ENCODE peak calls at places on chromosomes 2 and 18, in seven cellular contexts. B is kidney epithelial cell, U is B cell, O is astrocyte of the cerebellum, E is cardiac muscle cell, Z is ascending aorta, V is psoas muscle. W is an unnamed sample.

GRCh38 chr2:236693531-236693930 is 123.9 kb downstream of the ACKR3 start:
- DNase-seq in V (no peak), O (no peak), E (no peak), U (no peak), Z (no peak), B (no peak), W (no peak)

GRCh38 chr18:73879328-73879727 is 268.3 kb downstream of the FBXO15 start:
- DNase-seq in U (no peak), B (no peak), V (no peak), O (no peak), Z (no peak), E (no peak), W (no peak)

GRCh38 chr2:223852281-223852795 is 15.0 kb upstream of the AP1S3 start:
- DNase-seq in O (no peak), U (no peak), B (no peak), E (no peak), V (no peak), Z (no peak), W (no peak)

GRCh38 chr2:220143336-220143735 is 515.9 kb downstream of the SLC4A3 start:
- DNase-seq in U (no peak), E (no peak), B (peak; percentile 61), Z (no peak), V (no peak), O (peak; percentile 20), W (peak; percentile 41)

GRCh38 chr2:205768815-205769493 is 86.7 kb downstream of the NRP2 start:
- DNase-seq in O (no peak), B (no peak), E (no peak), U (no peak), Z (no peak), V (no peak), W (no peak)

GRCh38 chr18:35478520-35479435 is 19.0 kb downstream of the INO80C start:
- DNase-seq in B (peak; percentile 95), Z (peak; percentile 64), V (no peak), E (no peak), O (no peak), U (no peak), W (no peak)

GRCh38 chr18:41347057-41347456 is 608.0 kb upstream of the PIK3C3 start:
- DNase-seq in V (no peak), Z (no peak), O (peak; percentile 89), B (no peak), E (no peak), U (no peak), W (peak; percentile 44)

GRCh38 chr18:23689616-23690504 is 607 bp downstream of the LAMA3 start:
- DNase-seq in U (peak; percentile 9), E (peak; percentile 15), Z (peak; percentile 60), O (no peak), V (peak; percentile 57), B (no peak), W (no peak)

GRCh38 chr18:48229445-48230052 is 179.6 kb downstream of the ZBTB7C start:
- DNase-seq in Z (no peak), V (no peak), O (no peak), E (no peak), U (no peak), B (no peak), W (no peak)

GRCh38 chr2:28624798-28625701 is 126.6 kb upstream of the PPP1CB start:
- DNase-seq in V (peak; percentile 85), E (peak; percentile 84), U (peak; percentile 50), O (peak; percentile 77), Z (peak; percentile 94), B (no peak), W (no peak)

GRCh38 chr2:169106125-169106524 is 36.8 kb downstream of the DHRS9 start:
- DNase-seq in O (no peak), E (no peak), B (no peak), Z (no peak), V (no peak), U (no peak), W (no peak)

DNA sequence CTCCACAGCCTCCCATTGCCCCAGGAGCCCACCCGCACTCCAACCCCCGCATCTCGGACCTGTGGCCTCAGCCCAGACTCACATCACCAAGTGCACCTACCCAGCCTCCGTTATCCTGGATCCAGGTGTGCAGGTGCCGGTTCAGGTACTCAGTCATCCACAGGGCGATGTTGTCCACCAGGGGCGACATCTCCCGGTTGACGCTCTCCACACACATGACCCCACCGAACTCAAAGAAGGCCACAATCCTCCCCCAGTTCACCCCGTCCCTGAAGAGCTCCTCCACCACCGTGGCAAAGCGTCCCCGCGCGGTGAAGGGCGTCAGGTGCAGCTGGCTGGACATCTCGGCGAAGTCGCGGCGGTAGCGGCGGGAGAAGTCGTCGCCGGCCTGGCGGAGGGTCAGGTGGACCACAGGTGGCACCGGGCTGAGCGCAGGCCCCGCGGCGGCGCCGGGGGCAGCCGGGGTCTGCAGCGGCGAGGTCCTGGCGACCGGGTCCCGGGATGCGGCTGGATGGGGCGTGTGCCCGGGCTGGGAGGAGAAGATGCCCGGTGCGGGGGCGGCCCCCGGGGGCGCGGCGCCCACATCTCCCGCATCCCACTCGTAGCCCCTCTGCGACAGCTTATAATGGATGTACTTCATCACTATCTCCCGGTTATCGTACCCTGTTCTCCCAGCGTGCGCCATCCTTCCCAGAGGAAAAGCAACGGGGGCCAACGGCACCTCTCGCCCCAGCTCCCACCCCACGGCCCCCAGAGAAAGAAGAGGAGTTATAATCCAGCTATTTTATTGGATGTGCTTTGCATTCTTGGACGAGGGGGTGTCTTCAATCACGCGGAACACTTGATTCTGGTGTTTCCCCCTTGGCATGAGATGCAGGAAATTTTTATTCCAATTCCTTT is 1.3 kb downstream of the BCL2 start:
- DNase-seq in O (no peak), E (peak; percentile 35), U (peak; percentile 89), Z (peak; percentile 85), V (peak; percentile 88), B (no peak), W (no peak)
- TF ChIP-seq CTCF in O (peak; percentile 65), E (peak; percentile 48), U (peak; percentile 85), Z (peak; percentile 75), V (peak; percentile 66), B (peak; percentile 86), W (peak; percentile 46)

DNA sequence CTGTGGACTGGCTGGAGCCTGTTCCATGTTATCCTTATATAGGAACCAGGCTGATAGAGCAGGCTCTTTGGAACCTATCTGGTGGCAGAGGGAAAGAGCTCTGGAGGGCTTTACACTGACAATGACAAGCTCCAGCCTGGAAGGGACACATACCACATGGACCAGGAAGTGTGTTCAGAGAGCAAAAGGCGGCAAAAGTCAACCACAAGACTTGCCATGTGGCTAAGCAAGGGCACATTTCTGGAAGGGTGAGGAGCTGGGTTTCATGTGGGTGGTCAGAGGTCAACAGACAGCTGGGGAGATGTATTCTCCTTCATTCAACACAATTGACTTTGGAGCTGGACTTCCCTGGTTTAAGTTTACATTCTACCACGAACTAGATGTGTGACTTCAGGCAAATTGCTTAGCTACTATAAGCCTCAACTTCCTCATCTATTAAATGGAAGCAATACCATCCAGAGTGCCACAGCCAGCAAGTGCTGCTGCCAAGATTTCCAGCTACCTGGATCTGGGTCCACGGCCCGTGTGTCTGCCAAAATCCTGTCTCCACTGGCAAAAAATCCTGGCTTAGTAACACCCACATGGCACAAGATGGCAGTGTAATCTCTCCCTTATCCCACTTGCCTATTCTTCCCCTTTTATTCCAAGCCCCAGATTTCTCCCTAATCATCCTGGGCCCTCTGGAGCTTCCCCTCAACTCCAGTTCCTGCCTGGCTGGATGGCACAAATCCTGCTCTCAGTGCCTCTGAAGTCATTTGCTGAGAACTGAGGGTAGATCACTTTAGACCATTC is 325.3 kb downstream of the DYSF start:
- DNase-seq in Z (no peak), O (no peak), E (peak; percentile 24), V (no peak), U (no peak), B (no peak), W (no peak)
- TF ChIP-seq CTCF in Z (no peak), O (peak; percentile 41), E (peak; percentile 20), V (no peak), U (no peak), B (no peak), W (peak; percentile 36)

GRCh38 chr18:45849529-45849928 is 24.1 kb downstream of the SIGLEC15 start:
- DNase-seq in B (no peak), E (no peak), V (no peak), Z (no peak), U (no peak), O (no peak), W (no peak)

GRCh38 chr18:45851196-45851925 is 25.9 kb downstream of the SIGLEC15 start:
- DNase-seq in Z (no peak), E (peak; percentile 63), B (no peak), O (no peak), V (no peak), U (no peak), W (no peak)

GRCh38 chr18:45847119-45847518 is 21.6 kb downstream of the SIGLEC15 start:
- DNase-seq in Z (no peak), U (no peak), B (no peak), E (no peak), V (no peak), O (peak; percentile 26), W (no peak)

GRCh38 chr18:45852631-45853030 is 27.2 kb downstream of the SIGLEC15 start:
- DNase-seq in B (no peak), Z (no peak), U (no peak), E (no peak), O (no peak), V (no peak), W (no peak)

GRCh38 chr18:45850021-45850420 is 24.5 kb downstream of the SIGLEC15 start:
- DNase-seq in U (peak; percentile 18), E (no peak), B (no peak), V (no peak), Z (no peak), O (no peak), W (no peak)
- TF ChIP-seq CTCF in U (peak; percentile 19), E (peak; percentile 21), B (peak; percentile 60), V (no peak), Z (no peak), O (peak; percentile 45), W (peak; percentile 44)

DNA sequence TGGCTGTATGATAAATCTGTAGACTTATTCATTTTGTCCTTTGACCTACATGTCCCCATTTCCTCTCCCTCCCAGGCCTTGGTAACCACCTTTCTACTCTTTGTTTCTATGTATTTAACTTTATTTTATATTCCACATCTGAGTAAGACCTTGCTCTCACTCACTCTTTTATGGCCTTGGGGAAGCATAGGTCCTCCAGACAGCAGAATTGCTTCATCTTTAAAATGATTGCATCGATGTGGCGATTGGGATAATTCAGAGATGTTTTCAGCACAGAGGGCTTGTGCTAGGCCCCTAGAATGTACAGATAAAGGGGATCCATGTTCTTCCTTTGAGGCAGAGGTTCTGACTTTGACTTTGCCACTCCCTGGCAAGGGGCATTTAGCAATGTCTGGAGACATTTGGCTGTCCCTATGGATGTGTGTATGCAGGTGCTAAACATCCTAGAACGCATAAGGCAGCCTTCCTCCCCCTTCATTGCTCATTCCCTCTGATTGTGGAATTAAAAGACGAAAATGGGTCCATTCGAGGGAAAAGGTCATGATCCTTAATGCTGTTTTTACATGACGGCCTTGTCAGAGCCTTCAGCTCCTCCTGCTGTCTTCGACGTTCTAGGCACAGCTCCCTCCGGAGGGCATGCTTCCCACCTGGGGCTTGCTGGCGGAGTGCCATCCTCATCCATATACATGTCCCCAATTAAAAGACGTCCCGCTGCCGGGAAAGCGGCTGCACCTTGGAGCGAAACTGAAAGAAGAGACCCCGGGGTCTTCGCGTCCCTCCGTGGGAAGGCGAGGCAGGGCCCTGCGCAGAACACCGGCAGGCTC is 1.1 kb upstream of the GPR39 start:
- DNase-seq in B (no peak), Z (no peak), E (no peak), O (no peak), V (no peak), U (no peak), W (no peak)
- TF ChIP-seq CTCF in B (peak; percentile 17), Z (no peak), E (no peak), O (no peak), V (no peak), U (no peak), W (no peak)